ENCODE peak calls at places on chromosomes 11 and 22, in seven cellular contexts. One of them, this sample, is unnamed.

GRCh38 chr22:46631113-46631512 is 10.9 kb downstream of the GRAMD4 start:
- DNase-seq in transverse colon: no peak
- DNase-seq in spleen: no peak
- DNase-seq in HCT116: no peak
- DNase-seq in prostate gland: no peak
- DNase-seq in endothelial cell of umbilical vein: no peak
- DNase-seq in H1: no peak
- DNase-seq in this sample: no peak

GRCh38 chr11:7570938-7571337 is 57.1 kb downstream of the PPFIBP2 start:
- DNase-seq in prostate gland: no peak
- DNase-seq in spleen: no peak
- DNase-seq in H1: no peak
- DNase-seq in HCT116: no peak
- DNase-seq in endothelial cell of umbilical vein: no peak
- DNase-seq in transverse colon: no peak
- DNase-seq in this sample: no peak

GRCh38 chr11:36818410-36818809 is 220.4 kb upstream of the RAG2 start:
- DNase-seq in H1: peak; percentile 76
- DNase-seq in HCT116: peak; percentile 6
- DNase-seq in endothelial cell of umbilical vein: no peak
- DNase-seq in spleen: no peak
- DNase-seq in prostate gland: no peak
- DNase-seq in transverse colon: peak; percentile 8
- DNase-seq in this sample: no peak

GRCh38 chr11:13965337-13965736 is 2.8 kb downstream of the SPON1 start:
- DNase-seq in prostate gland: no peak
- DNase-seq in HCT116: no peak
- DNase-seq in transverse colon: peak; percentile 80
- DNase-seq in endothelial cell of umbilical vein: no peak
- DNase-seq in spleen: no peak
- DNase-seq in H1: no peak
- DNase-seq in this sample: no peak

GRCh38 chr11:15969281-15969680 is 387.1 kb downstream of the SOX6 start:
- DNase-seq in HCT116: no peak
- DNase-seq in transverse colon: peak; percentile 45
- DNase-seq in spleen: no peak
- DNase-seq in endothelial cell of umbilical vein: peak; percentile 85
- DNase-seq in H1: no peak
- DNase-seq in prostate gland: peak; percentile 56
- DNase-seq in this sample: no peak

GRCh38 chr11:2109541-2110019 is 29.6 kb downstream of the IGF2 start:
- DNase-seq in transverse colon: no peak
- DNase-seq in endothelial cell of umbilical vein: peak; percentile 93
- DNase-seq in H1: no peak
- DNase-seq in HCT116: no peak
- DNase-seq in prostate gland: no peak
- DNase-seq in spleen: no peak
- DNase-seq in this sample: no peak

GRCh38 chr11:57574061-57574460 is 6.6 kb upstream of the UBE2L6 start:
- DNase-seq in endothelial cell of umbilical vein: no peak
- DNase-seq in spleen: no peak
- DNase-seq in HCT116: no peak
- DNase-seq in transverse colon: no peak
- DNase-seq in prostate gland: no peak
- DNase-seq in H1: no peak
- DNase-seq in this sample: no peak

GRCh38 chr11:19116315-19116970 is 525 bp upstream of the ZDHHC13 start:
- DNase-seq in endothelial cell of umbilical vein: no peak
- DNase-seq in H1: no peak
- DNase-seq in transverse colon: no peak
- DNase-seq in HCT116: no peak
- DNase-seq in spleen: peak; percentile 69
- DNase-seq in prostate gland: no peak
- DNase-seq in this sample: no peak

GRCh38 chr11:60211206-60211605 is 28.3 kb upstream of the MS4A6A start:
- DNase-seq in prostate gland: no peak
- DNase-seq in endothelial cell of umbilical vein: no peak
- DNase-seq in transverse colon: no peak
- DNase-seq in HCT116: no peak
- DNase-seq in spleen: no peak
- DNase-seq in H1: no peak
- DNase-seq in this sample: no peak

GRCh38 chr11:44564653-44565007 is 833 bp upstream of the CD82 start:
- DNase-seq in spleen: peak; percentile 90
- DNase-seq in transverse colon: peak; percentile 63
- DNase-seq in endothelial cell of umbilical vein: no peak
- DNase-seq in HCT116: no peak
- DNase-seq in prostate gland: peak; percentile 92
- DNase-seq in H1: no peak
- DNase-seq in this sample: peak; percentile 83
- TF ChIP-seq POLR2A in spleen: no peak
- TF ChIP-seq POLR2A in transverse colon: peak; percentile 45
- TF ChIP-seq POLR2A in endothelial cell of umbilical vein: no peak
- TF ChIP-seq POLR2A in HCT116: no peak
- TF ChIP-seq POLR2A in prostate gland: no peak
- TF ChIP-seq POLR2A in H1: no peak
- TF ChIP-seq POLR2A in this sample: no peak

GRCh38 chr22:17694752-17695151 is 56.2 kb downstream of the BCL2L13 start:
- DNase-seq in transverse colon: no peak
- DNase-seq in spleen: no peak
- DNase-seq in H1: no peak
- DNase-seq in HCT116: no peak
- DNase-seq in prostate gland: no peak
- DNase-seq in endothelial cell of umbilical vein: no peak
- DNase-seq in this sample: no peak
- TF ChIP-seq POLR2AphosphoS5 in transverse colon: no peak
- TF ChIP-seq POLR2AphosphoS5 in spleen: no peak
- TF ChIP-seq POLR2AphosphoS5 in H1: no peak
- TF ChIP-seq POLR2AphosphoS5 in HCT116: no peak
- TF ChIP-seq POLR2AphosphoS5 in prostate gland: no peak
- TF ChIP-seq POLR2AphosphoS5 in endothelial cell of umbilical vein: no peak
- TF ChIP-seq POLR2AphosphoS5 in this sample: no peak

GRCh38 chr11:112073941-112074811 is at the start of the genes NKAPD1 and PIH1D2:
- DNase-seq in HCT116: peak; percentile 83
- DNase-seq in H1: peak; percentile 83
- DNase-seq in spleen: peak; percentile 91
- DNase-seq in endothelial cell of umbilical vein: peak; percentile 93
- DNase-seq in prostate gland: peak; percentile 60
- DNase-seq in transverse colon: peak; percentile 79
- DNase-seq in this sample: peak; percentile 64
- TF ChIP-seq POLR2A in HCT116: peak; percentile 61
- TF ChIP-seq POLR2A in H1: peak; percentile 44
- TF ChIP-seq POLR2A in spleen: no peak
- TF ChIP-seq POLR2A in endothelial cell of umbilical vein: peak; percentile 45
- TF ChIP-seq POLR2A in prostate gland: peak; percentile 14
- TF ChIP-seq POLR2A in transverse colon: peak; percentile 32
- TF ChIP-seq POLR2A in this sample: no peak

GRCh38 chr11:118145285-118146227 is 7.1 kb downstream of the SCN4B start:
- DNase-seq in H1: peak; percentile 97
- DNase-seq in spleen: peak; percentile 94
- DNase-seq in HCT116: peak; percentile 82
- DNase-seq in endothelial cell of umbilical vein: peak; percentile 59
- DNase-seq in prostate gland: peak; percentile 94
- DNase-seq in transverse colon: peak; percentile 96
- DNase-seq in this sample: peak; percentile 91
- TF ChIP-seq POLR2AphosphoS5 in H1: no peak
- TF ChIP-seq POLR2AphosphoS5 in spleen: peak; percentile 58
- TF ChIP-seq POLR2AphosphoS5 in HCT116: peak; percentile 77
- TF ChIP-seq POLR2AphosphoS5 in endothelial cell of umbilical vein: no peak
- TF ChIP-seq POLR2AphosphoS5 in prostate gland: peak; percentile 90
- TF ChIP-seq POLR2AphosphoS5 in transverse colon: no peak
- TF ChIP-seq POLR2AphosphoS5 in this sample: peak; percentile 14

GRCh38 chr11:61851128-61851899 is 23.2 kb downstream of the FADS2 start:
- DNase-seq in spleen: peak; percentile 73
- DNase-seq in HCT116: no peak
- DNase-seq in transverse colon: no peak
- DNase-seq in H1: no peak
- DNase-seq in prostate gland: no peak
- DNase-seq in endothelial cell of umbilical vein: no peak
- DNase-seq in this sample: no peak
- TF ChIP-seq POLR2A in spleen: no peak
- TF ChIP-seq POLR2A in HCT116: no peak
- TF ChIP-seq POLR2A in transverse colon: no peak
- TF ChIP-seq POLR2A in H1: no peak
- TF ChIP-seq POLR2A in prostate gland: no peak
- TF ChIP-seq POLR2A in endothelial cell of umbilical vein: no peak
- TF ChIP-seq POLR2A in this sample: no peak

GRCh38 chr11:116309446-116309845 is 463.3 kb downstream of the BUD13 start:
- DNase-seq in H1: no peak
- DNase-seq in HCT116: no peak
- DNase-seq in prostate gland: no peak
- DNase-seq in endothelial cell of umbilical vein: no peak
- DNase-seq in spleen: no peak
- DNase-seq in transverse colon: no peak
- DNase-seq in this sample: no peak

GRCh38 chr11:116314012-116314411 is 458.8 kb downstream of the BUD13 start:
- DNase-seq in endothelial cell of umbilical vein: no peak
- DNase-seq in HCT116: no peak
- DNase-seq in spleen: no peak
- DNase-seq in H1: no peak
- DNase-seq in transverse colon: no peak
- DNase-seq in prostate gland: no peak
- DNase-seq in this sample: no peak

GRCh38 chr11:116312560-116313340 is 460.0 kb downstream of the BUD13 start:
- DNase-seq in endothelial cell of umbilical vein: peak; percentile 83
- DNase-seq in transverse colon: peak; percentile 69
- DNase-seq in prostate gland: peak; percentile 41
- DNase-seq in HCT116: no peak
- DNase-seq in H1: peak; percentile 44
- DNase-seq in spleen: peak; percentile 83
- DNase-seq in this sample: peak; percentile 81

GRCh38 chr11:116311141-116311540 is 461.6 kb downstream of the BUD13 start:
- DNase-seq in H1: no peak
- DNase-seq in endothelial cell of umbilical vein: no peak
- DNase-seq in prostate gland: no peak
- DNase-seq in HCT116: no peak
- DNase-seq in spleen: no peak
- DNase-seq in transverse colon: no peak
- DNase-seq in this sample: no peak

DNA sequence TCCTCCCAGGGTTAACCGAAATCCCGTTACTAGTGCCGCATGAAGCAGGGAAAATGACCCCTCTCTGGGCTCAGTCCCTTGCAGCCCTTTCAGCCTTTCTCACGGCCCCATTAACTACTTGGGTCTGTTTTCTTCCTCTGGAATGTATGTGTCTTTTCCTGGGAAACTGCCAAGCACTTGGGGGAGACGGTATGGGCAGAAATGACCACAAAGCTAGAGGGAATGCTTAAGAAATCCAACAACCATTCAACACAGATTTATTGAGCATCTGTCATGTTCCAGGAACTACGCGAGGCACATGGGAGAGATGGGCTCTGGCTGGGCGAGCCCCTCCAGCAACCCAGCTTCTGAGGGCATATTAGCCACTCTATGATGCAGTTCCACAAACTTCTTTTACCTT is 462.6 kb downstream of the BUD13 start:
- DNase-seq in prostate gland: no peak
- DNase-seq in H1: no peak
- DNase-seq in spleen: no peak
- DNase-seq in endothelial cell of umbilical vein: no peak
- DNase-seq in HCT116: no peak
- DNase-seq in transverse colon: no peak
- DNase-seq in this sample: no peak
- TF ChIP-seq POLR2AphosphoS5 in prostate gland: no peak
- TF ChIP-seq POLR2AphosphoS5 in H1: no peak
- TF ChIP-seq POLR2AphosphoS5 in spleen: no peak
- TF ChIP-seq POLR2AphosphoS5 in endothelial cell of umbilical vein: no peak
- TF ChIP-seq POLR2AphosphoS5 in HCT116: no peak
- TF ChIP-seq POLR2AphosphoS5 in transverse colon: no peak
- TF ChIP-seq POLR2AphosphoS5 in this sample: no peak

GRCh38 chr11:705646-706438 is at the start of gene EPS8L2:
- DNase-seq in prostate gland: peak; percentile 76
- DNase-seq in spleen: peak; percentile 81
- DNase-seq in HCT116: no peak
- DNase-seq in transverse colon: peak; percentile 89
- DNase-seq in endothelial cell of umbilical vein: no peak
- DNase-seq in H1: peak; percentile 73
- DNase-seq in this sample: peak; percentile 76
- TF ChIP-seq POLR2A in prostate gland: peak; percentile 55
- TF ChIP-seq POLR2A in spleen: no peak
- TF ChIP-seq POLR2A in HCT116: no peak
- TF ChIP-seq POLR2A in transverse colon: no peak
- TF ChIP-seq POLR2A in endothelial cell of umbilical vein: no peak
- TF ChIP-seq POLR2A in H1: no peak
- TF ChIP-seq POLR2A in this sample: no peak

DNA sequence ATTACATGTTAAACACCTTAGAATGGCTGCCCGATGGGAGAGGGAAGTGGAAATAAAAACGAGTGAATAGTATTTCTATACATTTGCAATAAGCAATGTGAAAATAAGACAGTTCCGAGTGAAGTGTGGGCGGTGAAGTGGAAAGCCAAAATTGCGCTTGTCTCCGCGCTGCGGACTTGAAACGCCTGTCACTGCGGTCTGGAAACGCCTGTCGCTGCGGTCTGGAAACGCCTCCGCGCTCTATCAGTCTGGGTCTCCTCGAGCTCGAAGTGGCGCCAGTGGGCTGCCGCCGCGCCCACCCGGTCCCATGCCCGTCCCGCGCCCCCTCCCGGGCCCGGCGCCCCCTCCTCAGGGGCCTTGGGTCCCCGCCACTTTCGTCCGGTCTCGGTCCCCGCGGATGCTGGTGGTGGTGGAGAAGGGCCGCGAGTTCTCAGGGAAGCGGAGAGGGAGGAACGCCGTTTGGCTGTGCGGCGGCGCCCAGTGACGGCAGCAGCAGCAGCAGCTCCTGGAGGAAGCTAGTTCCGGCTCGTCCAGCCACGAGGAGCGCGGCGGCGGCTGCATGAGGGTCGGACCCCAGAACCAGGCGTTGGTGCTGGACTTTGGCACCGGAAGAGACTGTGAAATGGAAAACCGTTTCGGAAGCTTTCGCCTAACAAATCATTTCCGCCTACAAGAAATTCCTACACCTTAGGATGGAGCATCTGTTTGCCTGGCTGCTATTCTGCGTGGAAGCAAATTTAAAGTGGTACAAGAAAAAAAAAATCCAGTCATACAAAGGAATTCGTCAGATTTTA is 1.8 kb downstream of the NCR3LG1 start:
- DNase-seq in prostate gland: peak; percentile 44
- DNase-seq in HCT116: peak; percentile 54
- DNase-seq in H1: peak; percentile 84
- DNase-seq in spleen: peak; percentile 88
- DNase-seq in endothelial cell of umbilical vein: peak; percentile 79
- DNase-seq in transverse colon: peak; percentile 85
- DNase-seq in this sample: peak; percentile 71
- TF ChIP-seq POLR2AphosphoS5 in prostate gland: peak; percentile 11
- TF ChIP-seq POLR2AphosphoS5 in HCT116: peak; percentile 67
- TF ChIP-seq POLR2AphosphoS5 in H1: no peak
- TF ChIP-seq POLR2AphosphoS5 in spleen: peak; percentile 70
- TF ChIP-seq POLR2AphosphoS5 in endothelial cell of umbilical vein: no peak
- TF ChIP-seq POLR2AphosphoS5 in transverse colon: peak; percentile 39
- TF ChIP-seq POLR2AphosphoS5 in this sample: no peak